ENCODE peak calls at places on chromosome 10, in six cellular contexts. V, H, F, Q, M and R are unnamed samples.

GRCh38 chr10:95391570-95392249 is 100.9 kb upstream of the PDLIM1 start:
- DNase-seq in V (peak; percentile 4), H (no peak), F (no peak), Q (no peak), M (no peak), R (no peak)

GRCh38 chr10:49539320-49539885 is 482 bp upstream of the ERCC6 start:
- DNase-seq in V (no peak), H (no peak), F (no peak), Q (peak; percentile 1), M (peak; percentile 27), R (peak; percentile 85)

GRCh38 chr10:132420469-132421376 is 23.7 kb downstream of the PWWP2B start:
- DNase-seq in V (no peak), H (no peak), F (no peak), Q (no peak), M (no peak), R (peak; percentile 51)

GRCh38 chr10:7406712-7407333 is 4.0 kb downstream of the SFMBT2 start:
- DNase-seq in V (no peak), H (no peak), F (no peak), Q (no peak), M (no peak), R (peak; percentile 16)

GRCh38 chr10:60920479-60920878 is 23.5 kb downstream of the RHOBTB1 start:
- DNase-seq in V (no peak), H (no peak), F (no peak), Q (no peak), M (no peak), R (no peak)

GRCh38 chr10:123582084-123582989 is 83.8 kb upstream of the GPR26 start:
- DNase-seq in V (peak; percentile 8), H (peak; percentile 71), F (peak; percentile 60), Q (peak; percentile 54), M (peak; percentile 19), R (peak; percentile 80)

GRCh38 chr10:127155221-127155620 is 41.2 kb downstream of the INSYN2A start:
- DNase-seq in V (no peak), H (no peak), F (no peak), Q (no peak), M (no peak), R (no peak)

GRCh38 chr10:103504181-103504783 is 10.8 kb downstream of the NEURL1 start:
- DNase-seq in V (peak; percentile 87), H (peak; percentile 59), F (no peak), Q (no peak), M (no peak), R (no peak)

GRCh38 chr10:119658274-119658673 is 7.1 kb downstream of the BAG3 start:
- DNase-seq in V (peak; percentile 81), H (no peak), F (no peak), Q (no peak), M (no peak), R (peak; percentile 56)

GRCh38 chr10:126315471-126316177 is 72.7 kb downstream of the ADAM12 start:
- DNase-seq in V (peak; percentile 63), H (no peak), F (no peak), Q (no peak), M (no peak), R (no peak)

GRCh38 chr10:13051126-13051694 is 48.8 kb upstream of the OPTN start:
- DNase-seq in V (no peak), H (no peak), F (no peak), Q (no peak), M (no peak), R (no peak)